ENCODE peak calls at places on chromosome 11, in ten cellular contexts. One of them, this sample, is unnamed.

GRCh38 chr11:8266246-8267241 is 2.9 kb upstream of the LMO1 start:
- DNase-seq in coronary artery: no peak
- DNase-seq in iPS DF 19.7: no peak
- DNase-seq in amniotic stem cell: no peak
- DNase-seq in sciatic nerve: peak; percentile 10
- DNase-seq in amygdala: no peak
- DNase-seq in foreskin keratinocyte: no peak
- DNase-seq in smooth muscle cell of the brain vasculature: no peak
- DNase-seq in activated T-helper 1 cell treated with Interleukin-2 at 50 U/mL for 16 hours: no peak
- DNase-seq in HuH-7.5: no peak
- DNase-seq in this sample: no peak

GRCh38 chr11:27204527-27204926 is 158.5 kb downstream of the CCDC34 start:
- DNase-seq in coronary artery: no peak
- DNase-seq in iPS DF 19.7: no peak
- DNase-seq in amniotic stem cell: no peak
- DNase-seq in sciatic nerve: no peak
- DNase-seq in amygdala: no peak
- DNase-seq in foreskin keratinocyte: no peak
- DNase-seq in smooth muscle cell of the brain vasculature: no peak
- DNase-seq in activated T-helper 1 cell treated with Interleukin-2 at 50 U/mL for 16 hours: no peak
- DNase-seq in HuH-7.5: no peak
- DNase-seq in this sample: no peak

GRCh38 chr11:57300785-57301184 is 24.0 kb downstream of the TNKS1BP1 start:
- DNase-seq in coronary artery: no peak
- DNase-seq in iPS DF 19.7: no peak
- DNase-seq in amniotic stem cell: no peak
- DNase-seq in sciatic nerve: no peak
- DNase-seq in amygdala: no peak
- DNase-seq in foreskin keratinocyte: no peak
- DNase-seq in smooth muscle cell of the brain vasculature: no peak
- DNase-seq in activated T-helper 1 cell treated with Interleukin-2 at 50 U/mL for 16 hours: no peak
- DNase-seq in HuH-7.5: no peak
- DNase-seq in this sample: no peak

GRCh38 chr11:76830639-76831312 is 29.9 kb upstream of the ACER3 start:
- DNase-seq in coronary artery: no peak
- DNase-seq in iPS DF 19.7: no peak
- DNase-seq in amniotic stem cell: peak; percentile 34
- DNase-seq in sciatic nerve: no peak
- DNase-seq in amygdala: no peak
- DNase-seq in foreskin keratinocyte: peak; percentile 52
- DNase-seq in smooth muscle cell of the brain vasculature: peak; percentile 77
- DNase-seq in activated T-helper 1 cell treated with Interleukin-2 at 50 U/mL for 16 hours: no peak
- DNase-seq in HuH-7.5: no peak
- DNase-seq in this sample: no peak

GRCh38 chr11:58334708-58335107 is 24.2 kb downstream of the OR5B17 start:
- DNase-seq in coronary artery: no peak
- DNase-seq in iPS DF 19.7: no peak
- DNase-seq in amniotic stem cell: no peak
- DNase-seq in sciatic nerve: no peak
- DNase-seq in amygdala: no peak
- DNase-seq in foreskin keratinocyte: peak; percentile 93
- DNase-seq in smooth muscle cell of the brain vasculature: peak; percentile 35
- DNase-seq in activated T-helper 1 cell treated with Interleukin-2 at 50 U/mL for 16 hours: no peak
- DNase-seq in HuH-7.5: no peak
- DNase-seq in this sample: no peak

GRCh38 chr11:8258771-8259170 is 4.9 kb downstream of the LMO1 start:
- DNase-seq in coronary artery: peak; percentile 35
- DNase-seq in iPS DF 19.7: no peak
- DNase-seq in amniotic stem cell: no peak
- DNase-seq in sciatic nerve: peak; percentile 33
- DNase-seq in amygdala: no peak
- DNase-seq in foreskin keratinocyte: peak; percentile 58
- DNase-seq in smooth muscle cell of the brain vasculature: no peak
- DNase-seq in activated T-helper 1 cell treated with Interleukin-2 at 50 U/mL for 16 hours: no peak
- DNase-seq in HuH-7.5: no peak
- DNase-seq in this sample: no peak

GRCh38 chr11:11010624-11011127 is 152.8 kb upstream of the ZBED5 start:
- DNase-seq in coronary artery: no peak
- DNase-seq in iPS DF 19.7: no peak
- DNase-seq in amniotic stem cell: no peak
- DNase-seq in sciatic nerve: no peak
- DNase-seq in amygdala: no peak
- DNase-seq in foreskin keratinocyte: peak; percentile 30
- DNase-seq in smooth muscle cell of the brain vasculature: no peak
- DNase-seq in activated T-helper 1 cell treated with Interleukin-2 at 50 U/mL for 16 hours: no peak
- DNase-seq in HuH-7.5: no peak
- DNase-seq in this sample: no peak

GRCh38 chr11:69011624-69012091 is 1.4 kb downstream of the MRGPRF start:
- DNase-seq in coronary artery: no peak
- DNase-seq in iPS DF 19.7: no peak
- DNase-seq in amniotic stem cell: no peak
- DNase-seq in sciatic nerve: no peak
- DNase-seq in amygdala: no peak
- DNase-seq in foreskin keratinocyte: no peak
- DNase-seq in smooth muscle cell of the brain vasculature: no peak
- DNase-seq in activated T-helper 1 cell treated with Interleukin-2 at 50 U/mL for 16 hours: no peak
- DNase-seq in HuH-7.5: no peak
- DNase-seq in this sample: no peak

GRCh38 chr11:69848196-69848595 is 29.0 kb upstream of the FGF3 start:
- DNase-seq in coronary artery: no peak
- DNase-seq in iPS DF 19.7: no peak
- DNase-seq in amniotic stem cell: no peak
- DNase-seq in sciatic nerve: no peak
- DNase-seq in amygdala: no peak
- DNase-seq in foreskin keratinocyte: peak; percentile 94
- DNase-seq in smooth muscle cell of the brain vasculature: peak; percentile 18
- DNase-seq in activated T-helper 1 cell treated with Interleukin-2 at 50 U/mL for 16 hours: no peak
- DNase-seq in HuH-7.5: no peak
- DNase-seq in this sample: no peak

GRCh38 chr11:69939551-69940245 is 120.5 kb upstream of the FGF3 start:
- DNase-seq in coronary artery: peak; percentile 95
- DNase-seq in iPS DF 19.7: no peak
- DNase-seq in amniotic stem cell: no peak
- DNase-seq in sciatic nerve: no peak
- DNase-seq in amygdala: no peak
- DNase-seq in foreskin keratinocyte: no peak
- DNase-seq in smooth muscle cell of the brain vasculature: no peak
- DNase-seq in activated T-helper 1 cell treated with Interleukin-2 at 50 U/mL for 16 hours: no peak
- DNase-seq in HuH-7.5: no peak
- DNase-seq in this sample: no peak

GRCh38 chr11:73085189-73085875 is 56.8 kb downstream of the FCHSD2 start:
- DNase-seq in coronary artery: no peak
- DNase-seq in iPS DF 19.7: no peak
- DNase-seq in amniotic stem cell: no peak
- DNase-seq in sciatic nerve: no peak
- DNase-seq in amygdala: no peak
- DNase-seq in foreskin keratinocyte: peak; percentile 20
- DNase-seq in smooth muscle cell of the brain vasculature: no peak
- DNase-seq in activated T-helper 1 cell treated with Interleukin-2 at 50 U/mL for 16 hours: no peak
- DNase-seq in HuH-7.5: no peak
- DNase-seq in this sample: no peak

GRCh38 chr11:10322401-10322800 is 17.5 kb downstream of the ADM start:
- DNase-seq in coronary artery: no peak
- DNase-seq in iPS DF 19.7: no peak
- DNase-seq in amniotic stem cell: no peak
- DNase-seq in sciatic nerve: no peak
- DNase-seq in amygdala: no peak
- DNase-seq in foreskin keratinocyte: no peak
- DNase-seq in smooth muscle cell of the brain vasculature: no peak
- DNase-seq in activated T-helper 1 cell treated with Interleukin-2 at 50 U/mL for 16 hours: no peak
- DNase-seq in HuH-7.5: no peak
- DNase-seq in this sample: no peak

GRCh38 chr11:2760196-2760871 is 60.5 kb upstream of the KCNQ1OT1 start:
- DNase-seq in coronary artery: peak; percentile 65
- DNase-seq in iPS DF 19.7: no peak
- DNase-seq in amniotic stem cell: no peak
- DNase-seq in sciatic nerve: no peak
- DNase-seq in amygdala: no peak
- DNase-seq in foreskin keratinocyte: no peak
- DNase-seq in smooth muscle cell of the brain vasculature: no peak
- DNase-seq in activated T-helper 1 cell treated with Interleukin-2 at 50 U/mL for 16 hours: no peak
- DNase-seq in HuH-7.5: no peak
- DNase-seq in this sample: no peak

GRCh38 chr11:62889484-62890437 is 9.1 kb downstream of the SLC3A2 start:
- DNase-seq in coronary artery: no peak
- DNase-seq in iPS DF 19.7: no peak
- DNase-seq in amniotic stem cell: no peak
- DNase-seq in sciatic nerve: no peak
- DNase-seq in amygdala: no peak
- DNase-seq in foreskin keratinocyte: no peak
- DNase-seq in smooth muscle cell of the brain vasculature: no peak
- DNase-seq in activated T-helper 1 cell treated with Interleukin-2 at 50 U/mL for 16 hours: no peak
- DNase-seq in HuH-7.5: peak; percentile 73
- DNase-seq in this sample: no peak

GRCh38 chr11:66268953-66269906 is 791 bp downstream of the RAB1B start:
- DNase-seq in coronary artery: no peak
- DNase-seq in iPS DF 19.7: no peak
- DNase-seq in amniotic stem cell: no peak
- DNase-seq in sciatic nerve: no peak
- DNase-seq in amygdala: no peak
- DNase-seq in foreskin keratinocyte: no peak
- DNase-seq in smooth muscle cell of the brain vasculature: no peak
- DNase-seq in activated T-helper 1 cell treated with Interleukin-2 at 50 U/mL for 16 hours: no peak
- DNase-seq in HuH-7.5: peak; percentile 99
- DNase-seq in this sample: no peak

GRCh38 chr11:95283146-95283545 is 52.1 kb upstream of the SESN3 start:
- DNase-seq in coronary artery: no peak
- DNase-seq in iPS DF 19.7: no peak
- DNase-seq in amniotic stem cell: no peak
- DNase-seq in sciatic nerve: no peak
- DNase-seq in amygdala: no peak
- DNase-seq in foreskin keratinocyte: no peak
- DNase-seq in smooth muscle cell of the brain vasculature: no peak
- DNase-seq in activated T-helper 1 cell treated with Interleukin-2 at 50 U/mL for 16 hours: no peak
- DNase-seq in HuH-7.5: no peak
- DNase-seq in this sample: no peak

GRCh38 chr11:111298466-111299110 is at the start of gene POU2AF3:
- DNase-seq in coronary artery: no peak
- DNase-seq in iPS DF 19.7: no peak
- DNase-seq in amniotic stem cell: no peak
- DNase-seq in sciatic nerve: no peak
- DNase-seq in amygdala: no peak
- DNase-seq in foreskin keratinocyte: no peak
- DNase-seq in smooth muscle cell of the brain vasculature: no peak
- DNase-seq in activated T-helper 1 cell treated with Interleukin-2 at 50 U/mL for 16 hours: no peak
- DNase-seq in HuH-7.5: peak; percentile 38
- DNase-seq in this sample: peak; percentile 34

GRCh38 chr11:40885257-40885947 is 574.0 kb downstream of the LRRC4C start:
- DNase-seq in coronary artery: no peak
- DNase-seq in iPS DF 19.7: no peak
- DNase-seq in amniotic stem cell: no peak
- DNase-seq in sciatic nerve: no peak
- DNase-seq in amygdala: no peak
- DNase-seq in foreskin keratinocyte: peak; percentile 64
- DNase-seq in smooth muscle cell of the brain vasculature: no peak
- DNase-seq in activated T-helper 1 cell treated with Interleukin-2 at 50 U/mL for 16 hours: no peak
- DNase-seq in HuH-7.5: no peak
- DNase-seq in this sample: no peak

GRCh38 chr11:420054-420910 is 5.5 kb upstream of the SIGIRR start:
- DNase-seq in coronary artery: no peak
- DNase-seq in iPS DF 19.7: no peak
- DNase-seq in amniotic stem cell: no peak
- DNase-seq in sciatic nerve: no peak
- DNase-seq in amygdala: no peak
- DNase-seq in foreskin keratinocyte: no peak
- DNase-seq in smooth muscle cell of the brain vasculature: no peak
- DNase-seq in activated T-helper 1 cell treated with Interleukin-2 at 50 U/mL for 16 hours: no peak
- DNase-seq in HuH-7.5: no peak
- DNase-seq in this sample: no peak

GRCh38 chr11:69013009-69013951 is at the start of gene MRGPRF:
- DNase-seq in coronary artery: peak; percentile 98
- DNase-seq in iPS DF 19.7: no peak
- DNase-seq in amniotic stem cell: peak; percentile 48
- DNase-seq in sciatic nerve: peak; percentile 97
- DNase-seq in amygdala: peak; percentile 54
- DNase-seq in foreskin keratinocyte: peak; percentile 7
- DNase-seq in smooth muscle cell of the brain vasculature: peak; percentile 62
- DNase-seq in activated T-helper 1 cell treated with Interleukin-2 at 50 U/mL for 16 hours: no peak
- DNase-seq in HuH-7.5: peak; percentile 97
- DNase-seq in this sample: no peak

GRCh38 chr11:131685206-131685605 is 314.8 kb downstream of the NTM start:
- DNase-seq in coronary artery: no peak
- DNase-seq in iPS DF 19.7: no peak
- DNase-seq in amniotic stem cell: no peak
- DNase-seq in sciatic nerve: no peak
- DNase-seq in amygdala: no peak
- DNase-seq in foreskin keratinocyte: no peak
- DNase-seq in smooth muscle cell of the brain vasculature: no peak
- DNase-seq in activated T-helper 1 cell treated with Interleukin-2 at 50 U/mL for 16 hours: no peak
- DNase-seq in HuH-7.5: no peak
- DNase-seq in this sample: no peak

GRCh38 chr11:45919806-45920530 is 2.3 kb upstream of the PEX16 start:
- DNase-seq in coronary artery: no peak
- DNase-seq in iPS DF 19.7: no peak
- DNase-seq in amniotic stem cell: no peak
- DNase-seq in sciatic nerve: no peak
- DNase-seq in amygdala: no peak
- DNase-seq in foreskin keratinocyte: no peak
- DNase-seq in smooth muscle cell of the brain vasculature: no peak
- DNase-seq in activated T-helper 1 cell treated with Interleukin-2 at 50 U/mL for 16 hours: no peak
- DNase-seq in HuH-7.5: no peak
- DNase-seq in this sample: no peak

GRCh38 chr11:67657300-67657699 is 6.8 kb upstream of the ACY3 start:
- DNase-seq in coronary artery: no peak
- DNase-seq in iPS DF 19.7: no peak
- DNase-seq in amniotic stem cell: no peak
- DNase-seq in sciatic nerve: no peak
- DNase-seq in amygdala: no peak
- DNase-seq in foreskin keratinocyte: no peak
- DNase-seq in smooth muscle cell of the brain vasculature: no peak
- DNase-seq in activated T-helper 1 cell treated with Interleukin-2 at 50 U/mL for 16 hours: no peak
- DNase-seq in HuH-7.5: no peak
- DNase-seq in this sample: no peak

This sample was measured in GM12891.